ENCODE peak calls at places on chromosomes 2 and 18, in eight cellular contexts. H is PC-9; M is transverse colon; K is effector memory CD4-positive, alpha-beta T cell; Q is upper lobe of left lung; V is HepG2; L is adrenal gland; T is body of pancreas. X is an unnamed sample. For H3K4me1, the result is how much of the 10 kb centered on the place peaks cover.

GRCh38 chr2:57343391-57344006 is 703.1 kb upstream of the VRK2 start:
- DNase-seq in V (no peak), M (no peak), L (no peak), Q (no peak), T (no peak), H (peak), K (no peak), X (no peak)

GRCh38 chr2:201407265-201407664 is 44.0 kb downstream of the TRAK2 start:
- DNase-seq in K (no peak), T (no peak), V (no peak), M (no peak), L (no peak), Q (no peak), H (no peak), X (no peak)

GRCh38 chr2:6412533-6413085 is 453.1 kb downstream of the CMPK2 start:
- DNase-seq in K (no peak), Q (no peak), V (no peak), H (no peak), T (no peak), L (no peak), M (no peak), X (no peak)

GRCh38 chr18:61216086-61216485 is 117.1 kb upstream of the CDH20 start:
- DNase-seq in M (no peak), T (no peak), L (no peak), K (no peak), Q (no peak), V (no peak), H (no peak), X (no peak)

GRCh38 chr2:1487758-1488715 is 74.8 kb downstream of the TPO start:
- DNase-seq in L (no peak), H (no peak), K (no peak), T (no peak), Q (no peak), V (no peak), M (no peak), X (no peak)

GRCh38 chr2:164430166-164430783 is 191.0 kb downstream of the GRB14 start:
- DNase-seq in Q (no peak), H (peak), V (peak), K (no peak), M (no peak), L (peak), T (peak), X (peak)

GRCh38 chr2:226647626-226648518 is 151.7 kb downstream of the IRS1 start:
- DNase-seq in V (no peak), T (no peak), Q (no peak), K (no peak), L (no peak), M (no peak), H (no peak), X (no peak)

GRCh38 chr2:10179422-10179821 is 56.9 kb downstream of the RRM2 start:
- DNase-seq in K (no peak), L (no peak), H (no peak), V (no peak), T (no peak), Q (no peak), M (no peak), X (no peak)

GRCh38 chr2:54456526-54457325 is 599 bp downstream of the SPTBN1 start:
- DNase-seq in L (peak), V (peak), K (no peak), H (peak), T (peak), M (peak), Q (no peak), X (no peak)

GRCh38 chr18:4544131-4544530 is 89.0 kb upstream of the DLGAP1 start:
- DNase-seq in Q (no peak), L (no peak), T (no peak), K (no peak), M (no peak), H (no peak), V (no peak), X (no peak)

GRCh38 chr18:79517322-79517721 is 121.6 kb downstream of the NFATC1 start:
- DNase-seq in L (no peak), H (no peak), Q (no peak), K (no peak), T (no peak), M (no peak), V (no peak), X (no peak)

GRCh38 chr18:8480506-8481328 is 128.5 kb upstream of the RAB12 start:
- DNase-seq in H (peak), V (peak), M (no peak), L (peak), T (peak), Q (no peak), K (no peak), X (peak)

GRCh38 chr2:20490300-20491181 is 43.7 kb downstream of the RHOB start:
- DNase-seq in V (no peak), M (peak), T (peak), H (no peak), K (no peak), L (peak), Q (no peak), X (no peak)

GRCh38 chr2:174776686-174777085 is 12.4 kb upstream of the CHRNA1 start:
- DNase-seq in H (no peak), M (no peak), T (no peak), V (no peak), L (no peak), K (no peak), Q (no peak), X (no peak)

GRCh38 chr2:231370749-231371429 is 24.6 kb upstream of the B3GNT7 start:
- DNase-seq in M (no peak), V (no peak), T (no peak), K (no peak), Q (no peak), H (no peak), L (no peak), X (no peak)

GRCh38 chr2:18959952-18960717 is 370.8 kb upstream of the NT5C1B start:
- DNase-seq in K (no peak), T (no peak), H (no peak), Q (no peak), L (no peak), V (no peak), M (no peak), X (no peak)

GRCh38 chr2:7812231-7812995 is 869.4 kb upstream of the ID2 start:
- DNase-seq in K (no peak), V (no peak), H (no peak), M (no peak), T (no peak), Q (no peak), L (no peak), X (no peak)

GRCh38 chr2:18593496-18593895 is 4.1 kb upstream of the NT5C1B start:
- DNase-seq in M (no peak), H (no peak), T (no peak), K (no peak), Q (no peak), L (no peak), V (no peak), X (no peak)

GRCh38 chr2:113826346-113827285 is 63.3 kb upstream of the ACTR3 start:
- DNase-seq in V (peak), L (no peak), K (no peak), T (no peak), M (no peak), H (no peak), Q (no peak), X (no peak)

GRCh38 chr2:25255745-25256485 is 85.8 kb downstream of the DNMT3A start:
- DNase-seq in L (no peak), Q (no peak), T (no peak), V (no peak), M (no peak), K (no peak), H (no peak), X (no peak)

GRCh38 chr2:196168181-196168580 is 3.2 kb downstream of the STK17B start:
- DNase-seq in Q (peak), M (no peak), V (no peak), K (no peak), T (no peak), H (peak), L (no peak), X (no peak)

GRCh38 chr2:30448308-30448707 is 1.3 kb downstream of the LCLAT1 start:
- DNase-seq in T (no peak), Q (no peak), K (no peak), L (no peak), V (no peak), M (no peak), H (no peak), X (no peak)

GRCh38 chr2:106944220-106944619 is 58.3 kb upstream of the ST6GAL2 start:
- DNase-seq in H (no peak), Q (no peak), T (no peak), M (no peak), V (no peak), K (no peak), L (no peak), X (no peak)

GRCh38 chr18:54946149-54946581 is 13.1 kb downstream of the CCDC68 start:
- DNase-seq in H (peak), Q (peak), T (peak), L (peak), M (peak), K (no peak), V (peak), X (no peak)

GRCh38 chr2:172561270-172561669 is 5.4 kb downstream of the PDK1 start:
- DNase-seq in V (no peak), H (no peak), L (no peak), T (no peak), M (no peak), K (no peak), Q (no peak), X (no peak)

GRCh38 chr2:105626391-105626990 is 118.2 kb upstream of the NCK2 start:
- DNase-seq in V (no peak), M (no peak), H (no peak), Q (no peak), K (no peak), T (no peak), L (no peak), X (no peak)

GRCh38 chr2:104472076-104472475 is 381.8 kb upstream of the POU3F3 start:
- DNase-seq in Q (no peak), H (no peak), L (no peak), T (no peak), K (no peak), V (no peak), M (no peak), X (no peak)

GRCh38 chr2:170744248-170745002 is 25.8 kb upstream of the ERICH2 start:
- DNase-seq in T (no peak), H (no peak), V (peak), K (no peak), L (no peak), M (no peak), Q (peak), X (no peak)

GRCh38 chr18:8413751-8414150 is 195.5 kb upstream of the RAB12 start:
- DNase-seq in Q (no peak), H (no peak), L (no peak), T (no peak), K (no peak), V (no peak), M (no peak), X (no peak)

GRCh38 chr18:36066731-36067117 is 635 bp downstream of the RPRD1A start:
- DNase-seq in H (no peak), K (no peak), Q (no peak), T (no peak), M (no peak), V (no peak), L (no peak), X (no peak)

GRCh38 chr2:227410191-227410590 is 22.4 kb upstream of the SCYGR1 start:
- DNase-seq in Q (no peak), L (no peak), M (no peak), H (no peak), K (no peak), V (no peak), T (no peak), X (no peak)

GRCh38 chr2:72793798-72794447 is 31.9 kb downstream of the EXOC6B start:
- DNase-seq in L (no peak), Q (no peak), H (no peak), K (no peak), T (no peak), M (no peak), V (no peak), X (no peak)

GRCh38 chr2:9271691-9272090 is 65.1 kb downstream of the ASAP2 start:
- DNase-seq in V (no peak), K (no peak), Q (no peak), T (no peak), H (no peak), L (no peak), M (no peak), X (no peak)

GRCh38 chr2:226638576-226638975 is 161.0 kb downstream of the IRS1 start:
- DNase-seq in T (no peak), V (no peak), K (no peak), L (no peak), M (no peak), Q (no peak), H (no peak), X (no peak)

GRCh38 chr2:215465246-215465645 is 29.4 kb upstream of the FN1 start:
- DNase-seq in T (no peak), Q (no peak), K (no peak), M (no peak), L (no peak), V (no peak), H (no peak), X (no peak)

GRCh38 chr18:54149078-54149697 is 75.3 kb downstream of the MBD2 start:
- DNase-seq in K (no peak), H (peak), M (no peak), T (no peak), L (peak), V (peak), Q (peak), X (no peak)

GRCh38 chr2:10236571-10237391 is 65.9 kb upstream of the HPCAL1 start:
- DNase-seq in Q (no peak), H (no peak), V (no peak), M (no peak), L (no peak), T (peak), K (no peak), X (no peak)

DNA sequence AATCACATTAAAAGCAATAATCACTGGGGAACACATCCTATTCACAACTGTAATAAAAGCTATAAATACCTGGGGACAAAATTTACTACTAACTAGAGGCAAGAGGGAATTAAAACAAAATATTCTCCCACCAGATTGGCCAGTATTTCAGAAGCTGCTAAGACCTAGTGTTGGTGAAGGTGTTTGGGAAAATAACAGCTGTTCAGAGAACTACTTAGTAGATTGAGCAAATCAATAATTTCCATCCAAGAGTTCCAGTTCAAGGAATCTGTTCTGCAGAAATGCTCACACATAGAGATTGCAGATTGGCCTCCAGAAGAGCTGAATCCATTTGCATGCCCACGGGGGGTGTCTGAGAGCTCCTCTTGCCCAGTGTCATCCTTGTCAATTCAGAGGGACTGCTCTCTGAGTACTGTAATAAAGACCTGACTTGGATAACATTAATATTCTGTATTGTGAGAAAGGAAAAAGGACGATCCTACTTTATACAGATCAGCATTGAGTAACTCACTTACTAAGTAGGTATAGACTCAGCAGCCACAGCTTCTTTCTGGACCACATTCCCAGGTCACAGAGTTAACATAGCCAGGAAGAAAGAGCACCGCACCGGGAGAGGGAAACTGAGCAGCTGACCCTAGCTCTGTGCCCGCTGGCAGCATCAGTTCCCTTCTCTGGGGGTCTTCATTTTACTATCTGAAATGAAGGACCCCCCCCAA is 5.6 kb downstream of the TUBB6 start:
- DNase-seq in T (no peak), L (no peak), H (no peak), Q (no peak), M (no peak), K (no peak), V (no peak), X (no peak)
- H3K4me1 ChIP-seq in T (half or more), L (under half), H (under half), Q (under half), M (under half), K (under half), V (under half), X (under half)

GRCh38 chr2:166468124-166469024 is 25.7 kb downstream of the SCN7A start:
- DNase-seq in K (no peak), H (no peak), Q (no peak), V (no peak), T (no peak), M (no peak), L (no peak), X (no peak)
- H3K4me3 ChIP-seq in K (no peak), H (no peak), Q (no peak), V (no peak), T (no peak), M (no peak), L (no peak), X (no peak)

DNA sequence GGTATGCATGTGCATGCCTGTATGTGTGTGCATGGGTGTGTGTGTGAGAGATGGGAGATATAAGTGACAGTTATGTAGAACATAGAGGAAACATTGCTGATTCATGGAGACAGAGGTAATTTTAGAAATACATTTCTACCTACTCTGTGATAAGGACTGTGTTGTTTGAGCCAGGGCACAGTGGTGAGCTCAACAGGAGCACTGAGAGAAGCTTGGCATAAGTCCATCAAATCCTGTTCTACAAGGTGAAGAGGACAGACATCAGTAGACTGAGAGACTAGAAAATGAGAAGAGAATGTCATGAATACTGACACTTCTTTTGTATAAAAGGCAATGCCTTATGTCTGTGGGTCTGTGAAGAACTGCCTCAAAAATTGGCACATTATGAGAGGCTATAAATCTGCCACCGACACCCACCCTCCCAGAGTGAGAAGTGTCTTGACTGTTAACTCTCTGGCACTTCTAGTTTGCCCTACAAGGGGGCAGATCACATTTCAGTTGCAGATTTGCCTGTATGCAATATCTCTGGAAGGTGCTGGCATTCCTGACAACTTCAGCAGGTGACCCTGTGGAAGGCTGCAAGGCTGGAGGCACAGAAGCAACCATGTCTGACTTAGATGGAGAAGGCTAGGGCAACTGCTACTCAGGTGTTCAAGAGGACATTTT is 962.3 kb upstream of the NRXN1 start:
- DNase-seq in T (no peak), H (no peak), V (no peak), M (no peak), L (no peak), K (no peak), Q (no peak), X (no peak)
- H3K4me1 ChIP-seq in T (under half), H (under half), V (under half), M (under half), L (under half), K (under half), Q (under half), X (under half)

GRCh38 chr2:127105656-127106456 is 1.1 kb downstream of the BIN1 start:
- DNase-seq in L (peak), H (peak), T (no peak), M (peak), K (no peak), V (no peak), Q (peak), X (no peak)
- H3K4me3 ChIP-seq in L (peak), H (peak), T (peak), M (peak), K (peak), V (peak), Q (peak), X (peak)

GRCh38 chr2:36706451-36706850 is 9.9 kb downstream of the VIT start:
- DNase-seq in M (no peak), Q (no peak), V (no peak), L (no peak), H (no peak), K (no peak), T (no peak), X (no peak)

GRCh38 chr2:36702781-36703180 is 6.3 kb downstream of the VIT start:
- DNase-seq in Q (no peak), T (no peak), H (no peak), L (no peak), K (no peak), M (no peak), V (no peak), X (no peak)

GRCh38 chr2:36705326-36706020 is 9.0 kb downstream of the VIT start:
- DNase-seq in H (no peak), T (no peak), K (no peak), M (no peak), V (no peak), L (no peak), Q (no peak), X (no peak)

GRCh38 chr2:36706021-36706328 is 9.5 kb downstream of the VIT start:
- DNase-seq in T (no peak), K (no peak), H (no peak), Q (no peak), V (no peak), L (no peak), M (no peak), X (no peak)

DNA sequence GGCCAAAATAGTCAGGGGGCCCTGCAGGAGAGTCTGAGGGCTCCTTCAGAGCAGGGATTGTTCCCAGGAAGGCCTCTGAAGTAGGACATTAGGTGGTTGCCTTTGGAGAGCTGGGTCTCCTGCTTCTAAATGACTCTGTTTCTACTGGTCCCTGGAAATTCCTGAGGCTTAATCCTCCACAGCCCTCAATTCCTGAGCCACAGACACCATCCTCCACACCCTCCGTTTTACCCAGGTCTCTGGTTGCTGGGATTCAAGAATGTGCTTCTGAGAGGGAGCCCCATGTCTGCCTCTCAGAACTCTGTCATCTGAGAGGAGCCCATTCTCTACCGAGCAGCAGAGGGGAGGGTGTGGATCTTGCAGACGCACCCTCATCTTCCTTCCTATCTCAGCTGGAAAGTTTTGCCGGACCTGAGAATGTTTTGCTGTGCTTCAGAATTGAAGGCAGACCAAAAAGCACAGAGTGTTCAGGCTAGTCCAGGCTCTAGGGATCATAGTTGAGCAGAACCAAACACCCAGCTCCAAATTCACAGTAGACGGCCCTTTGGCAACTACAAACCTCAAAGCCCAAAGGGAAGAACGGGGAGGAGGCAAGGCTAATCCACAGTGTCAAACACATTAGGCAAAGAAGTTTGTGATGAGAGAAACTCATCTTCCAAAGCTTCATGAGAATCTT is 8.1 kb downstream of the VIT start:
- DNase-seq in T (no peak), Q (no peak), V (no peak), K (no peak), M (no peak), H (no peak), L (no peak), X (no peak)
- H3K4me1 ChIP-seq in T (under half), Q (under half), V (under half), K (under half), M (under half), H (under half), L (under half), X (under half)

X was measured in iPS DF 6.9.